ENCODE peak calls at places on chromosomes 11 and 22, in eight cellular contexts. I, O, D, F, W, U, T and B are unnamed samples.

GRCh38 chr11:130737866-130738431 is 178.3 kb downstream of the SNX19 start:
- DNase-seq in O (no peak), D (no peak), F (no peak), I (no peak), T (no peak), U (peak), W (no peak), B (peak)

GRCh38 chr11:95520765-95521542 is 268.6 kb downstream of the FAM76B start:
- DNase-seq in O (peak), U (peak), T (no peak), F (peak), W (no peak), D (peak), I (peak), B (no peak)

GRCh38 chr11:45915446-45915845 is 2.2 kb downstream of the PEX16 start:
- DNase-seq in D (no peak), I (no peak), F (no peak), O (no peak), U (no peak), T (no peak), W (no peak), B (no peak)

GRCh38 chr11:134527382-134528243 is 115.6 kb upstream of the B3GAT1 start:
- DNase-seq in T (no peak), I (no peak), D (no peak), F (no peak), W (no peak), U (no peak), O (no peak), B (no peak)

GRCh38 chr11:120908521-120909181 is 115.3 kb upstream of the TBCEL start:
- DNase-seq in I (no peak), T (no peak), F (no peak), O (no peak), D (no peak), U (peak), W (peak), B (no peak)

GRCh38 chr11:75279273-75279672 is 38.7 kb downstream of the TPBGL start:
- DNase-seq in F (no peak), D (no peak), I (no peak), O (no peak), W (no peak), U (peak), T (no peak), B (no peak)

GRCh38 chr11:44539971-44540370 is 25.5 kb upstream of the CD82 start:
- DNase-seq in D (peak), W (no peak), I (no peak), T (no peak), U (no peak), O (no peak), F (peak), B (no peak)

GRCh38 chr11:115552151-115552550 is 47.9 kb upstream of the CADM1 start:
- DNase-seq in F (peak), D (no peak), T (no peak), U (no peak), I (no peak), W (no peak), O (no peak), B (no peak)

GRCh38 chr11:94665116-94665659 is 98.0 kb downstream of the PIWIL4 start:
- DNase-seq in D (no peak), T (no peak), F (no peak), U (no peak), I (no peak), O (no peak), W (no peak), B (no peak)

GRCh38 chr11:60941371-60942119 is 10.4 kb downstream of the SLC15A3 start:
- DNase-seq in I (peak), W (no peak), D (no peak), O (no peak), T (no peak), F (no peak), U (no peak), B (no peak)

GRCh38 chr22:48864748-48865147 is 962.9 kb downstream of the BRD1 start:
- DNase-seq in O (no peak), W (no peak), F (no peak), T (no peak), I (no peak), U (no peak), D (no peak), B (no peak)

GRCh38 chr22:24986816-24987215 is 34.3 kb downstream of the KIAA1671 start:
- DNase-seq in U (no peak), I (no peak), W (no peak), F (no peak), T (no peak), O (no peak), D (no peak), B (no peak)

GRCh38 chr11:876550-876949 is 33.9 kb downstream of the TSPAN4 start:
- DNase-seq in T (no peak), U (no peak), W (no peak), O (no peak), D (no peak), F (peak), I (peak), B (no peak)

GRCh38 chr11:112655386-112655785 is 305.8 kb upstream of the NCAM1 start:
- DNase-seq in T (no peak), U (peak), I (no peak), D (no peak), O (no peak), W (no peak), F (no peak), B (peak)

GRCh38 chr11:66604161-66604560 is 11.2 kb downstream of the CCS start:
- DNase-seq in T (no peak), W (no peak), U (no peak), O (no peak), D (no peak), I (no peak), F (no peak), B (no peak)

GRCh38 chr22:38740754-38741153 is 15.0 kb downstream of the SUN2 start:
- DNase-seq in U (no peak), F (no peak), O (no peak), T (no peak), W (no peak), D (no peak), I (peak), B (no peak)

GRCh38 chr11:6022954-6023353 is 7.6 kb downstream of the OR56A1 start:
- DNase-seq in I (peak), F (peak), O (peak), T (peak), U (peak), W (peak), D (no peak), B (peak)

GRCh38 chr11:75946531-75947530 is 131.8 kb downstream of the UVRAG start:
- DNase-seq in W (peak), I (peak), D (peak), T (peak), O (peak), U (peak), F (peak), B (no peak)

GRCh38 chr11:122720482-122720881 is 65.0 kb downstream of the UBASH3B start:
- DNase-seq in D (no peak), U (no peak), T (no peak), I (no peak), O (peak), F (peak), W (no peak), B (peak)

GRCh38 chr11:34926101-34926830 is 9.8 kb downstream of the PDHX start:
- DNase-seq in W (peak), F (peak), O (peak), U (peak), D (no peak), T (peak), I (peak), B (peak)

GRCh38 chr22:46250035-46250782 is at the start of gene CDPF1:
- DNase-seq in U (peak), I (peak), D (no peak), W (peak), T (peak), O (peak), F (peak), B (peak)

GRCh38 chr11:109267293-109268095 is 154.5 kb upstream of the C11orf87 start:
- DNase-seq in T (no peak), O (peak), U (peak), F (no peak), W (no peak), I (no peak), D (no peak), B (no peak)

GRCh38 chr11:92425127-92425526 is 200.5 kb downstream of the FAT3 start:
- DNase-seq in D (no peak), I (no peak), F (no peak), T (no peak), O (no peak), U (no peak), W (no peak), B (no peak)

GRCh38 chr11:17612221-17613188 is 65.4 kb downstream of the OTOG start:
- DNase-seq in U (no peak), D (no peak), T (no peak), W (no peak), I (no peak), O (no peak), F (no peak), B (no peak)

GRCh38 chr11:65424200-65425104 is 1.9 kb downstream of the NEAT1 start:
- DNase-seq in O (peak), U (peak), T (peak), F (no peak), I (peak), W (no peak), D (no peak), B (peak)

GRCh38 chr11:88579466-88579865 is 241.9 kb upstream of the CTSC start:
- DNase-seq in D (no peak), T (no peak), W (no peak), O (no peak), U (no peak), I (no peak), F (no peak), B (no peak)